ENCODE peak calls at places on chromosome 1, in nine cellular contexts. L is GM23338, O is sigmoid colon, B is AG09309, V is tibial nerve, H is Peyer's patch, G is heart right ventricle, R is Calu3, Q is right atrium auricular region. Z is an unnamed sample.

GRCh38 chr1:7384121-7384520 is 387.0 kb upstream of the VAMP3 start:
- DNase-seq in L (no peak), O (peak), B (no peak), V (no peak), H (peak), G (no peak), R (no peak), Q (peak), Z (no peak)

GRCh38 chr1:227736814-227737432 is 1.7 kb downstream of the SNAP47 start:
- DNase-seq in L (no peak), O (no peak), B (no peak), V (no peak), H (no peak), G (no peak), R (no peak), Q (no peak), Z (no peak)

GRCh38 chr1:6239950-6240768 is 3.8 kb upstream of the HES3 start:
- DNase-seq in L (peak), O (no peak), B (peak), V (no peak), H (no peak), G (no peak), R (no peak), Q (no peak), Z (no peak)

GRCh38 chr1:162141273-162142023 is 72.0 kb downstream of the NOS1AP start:
- DNase-seq in L (no peak), O (no peak), B (peak), V (no peak), H (no peak), G (no peak), R (no peak), Q (no peak), Z (no peak)

GRCh38 chr1:85224734-85225623 is 24.2 kb upstream of the SYDE2 start:
- DNase-seq in L (peak), O (no peak), B (no peak), V (no peak), H (peak), G (peak), R (peak), Q (no peak), Z (no peak)

GRCh38 chr1:154726903-154727302 is 118.9 kb upstream of the ADAR start:
- DNase-seq in L (peak), O (peak), B (no peak), V (no peak), H (no peak), G (no peak), R (no peak), Q (no peak), Z (no peak)

GRCh38 chr1:167439301-167439988 is 78.9 kb downstream of the CD247 start:
- DNase-seq in L (peak), O (no peak), B (no peak), V (no peak), H (peak), G (peak), R (peak), Q (peak), Z (peak)

GRCh38 chr1:110610084-110610483 is 3.9 kb upstream of the KCNA2 start:
- DNase-seq in L (no peak), O (no peak), B (no peak), V (no peak), H (no peak), G (no peak), R (no peak), Q (no peak), Z (no peak)

GRCh38 chr1:20371411-20371810 is 80.7 kb downstream of the VWA5B1 start:
- DNase-seq in L (peak), O (peak), B (no peak), V (no peak), H (no peak), G (no peak), R (peak), Q (no peak), Z (no peak)

DNA sequence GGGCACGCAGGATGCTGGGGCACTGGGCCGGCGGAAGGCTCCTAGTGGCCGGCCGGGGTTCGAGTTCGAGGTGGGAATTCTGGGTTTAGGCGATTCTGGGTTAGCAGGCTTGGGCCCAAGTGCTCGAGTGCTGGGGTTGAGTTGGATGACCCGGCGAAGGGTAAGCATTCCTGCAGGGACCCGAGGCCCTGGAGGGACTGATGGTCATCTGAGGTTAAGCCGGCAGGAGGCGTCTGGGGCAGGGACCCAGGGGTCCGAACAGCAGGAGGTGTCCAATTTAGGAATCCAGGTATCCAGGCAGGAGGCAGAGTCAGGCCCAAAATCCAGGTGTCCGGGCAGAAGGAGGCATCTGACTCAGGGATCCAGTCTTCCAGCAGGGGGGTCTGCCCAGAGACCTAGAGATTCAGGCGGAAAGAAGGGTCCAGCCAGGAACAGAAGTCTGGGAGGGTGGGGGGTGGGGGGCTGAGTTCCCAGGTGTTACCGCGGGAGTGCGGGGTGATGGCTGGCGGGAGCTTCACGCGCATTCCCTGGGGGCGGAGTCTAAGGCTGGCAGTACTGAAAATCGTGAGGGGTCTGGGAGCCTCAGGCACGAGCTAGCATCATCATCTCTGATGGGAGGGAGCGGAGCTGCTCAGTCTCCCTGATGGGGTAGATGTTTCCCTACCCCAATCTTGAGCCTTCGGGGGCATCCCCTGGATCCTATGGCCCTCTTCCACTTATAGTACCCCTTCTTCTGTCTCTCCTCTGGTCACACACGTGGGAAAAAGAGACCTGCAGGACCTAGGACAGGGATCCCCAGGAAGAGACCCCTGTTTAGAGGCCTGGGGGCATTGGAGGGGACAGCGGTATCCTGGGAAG is 585 bp downstream of the GPR3 start:
- DNase-seq in L (peak), O (no peak), B (no peak), V (no peak), H (no peak), G (no peak), R (peak), Q (no peak), Z (no peak)
- TF ChIP-seq CTCF in L (peak), O (no peak), B (peak), V (no peak), H (no peak), G (no peak), R (no peak), Q (no peak), Z (no peak)

DNA sequence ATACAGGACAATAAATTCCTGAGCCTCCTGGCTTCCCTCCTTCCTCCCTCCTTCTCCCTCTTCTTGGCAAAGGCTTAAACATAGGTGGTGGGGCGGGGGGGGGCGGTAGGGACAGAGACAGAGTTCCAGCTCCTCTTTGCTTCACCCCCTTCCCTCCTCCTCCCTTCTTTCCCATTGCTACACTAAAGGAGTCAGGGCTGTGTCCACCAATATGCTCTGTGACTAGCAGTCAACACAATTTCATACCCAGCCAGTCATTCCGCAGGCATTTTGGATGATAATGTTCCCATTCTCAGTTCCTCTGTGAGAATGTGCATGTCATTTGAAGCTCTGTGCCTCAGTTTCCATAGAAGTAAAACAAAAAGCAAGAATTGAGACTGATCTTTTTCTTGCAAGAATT is 1.7 kb downstream of the LMOD1 start:
- DNase-seq in L (no peak), O (no peak), B (no peak), V (no peak), H (no peak), G (no peak), R (no peak), Q (no peak), Z (no peak)
- TF ChIP-seq CTCF in L (no peak), O (no peak), B (no peak), V (no peak), H (no peak), G (no peak), R (no peak), Q (no peak), Z (no peak)

DNA sequence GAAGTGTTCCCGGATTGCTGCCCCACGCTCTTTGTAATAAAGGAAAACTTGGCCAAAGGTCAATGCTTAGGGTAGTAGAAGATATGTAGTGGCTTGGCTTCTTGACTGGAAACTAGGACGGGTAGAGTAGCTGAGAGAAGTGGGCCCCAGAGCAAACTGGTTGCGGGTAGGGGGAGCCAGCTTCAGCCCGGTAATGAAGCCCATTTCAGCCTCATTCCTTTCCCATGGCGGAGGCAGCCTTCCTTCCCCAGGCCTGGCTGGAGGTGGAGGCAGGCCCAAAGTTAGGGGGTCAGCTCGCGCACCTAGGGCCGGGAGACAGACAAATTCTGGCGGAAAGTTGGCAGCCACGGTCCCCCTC is 374 bp upstream of the NEXN start:
- DNase-seq in L (no peak), O (no peak), B (peak), V (no peak), H (peak), G (no peak), R (peak), Q (no peak), Z (peak)
- TF ChIP-seq CTCF in L (no peak), O (no peak), B (peak), V (no peak), H (no peak), G (no peak), R (no peak), Q (no peak), Z (no peak)

GRCh38 chr1:108113496-108113895 is 86.6 kb downstream of the SLC25A24 start:
- DNase-seq in L (no peak), O (no peak), B (peak), V (no peak), H (no peak), G (no peak), R (no peak), Q (no peak), Z (no peak)

GRCh38 chr1:108114026-108114599 is 86.0 kb downstream of the SLC25A24 start:
- DNase-seq in L (peak), O (no peak), B (no peak), V (no peak), H (no peak), G (no peak), R (no peak), Q (no peak), Z (no peak)

GRCh38 chr1:108107658-108108057 is 92.5 kb downstream of the SLC25A24 start:
- DNase-seq in L (no peak), O (no peak), B (peak), V (no peak), H (no peak), G (no peak), R (no peak), Q (no peak), Z (no peak)

GRCh38 chr1:108108119-108108518 is 92.0 kb downstream of the SLC25A24 start:
- DNase-seq in L (no peak), O (no peak), B (no peak), V (no peak), H (no peak), G (no peak), R (no peak), Q (no peak), Z (no peak)

DNA sequence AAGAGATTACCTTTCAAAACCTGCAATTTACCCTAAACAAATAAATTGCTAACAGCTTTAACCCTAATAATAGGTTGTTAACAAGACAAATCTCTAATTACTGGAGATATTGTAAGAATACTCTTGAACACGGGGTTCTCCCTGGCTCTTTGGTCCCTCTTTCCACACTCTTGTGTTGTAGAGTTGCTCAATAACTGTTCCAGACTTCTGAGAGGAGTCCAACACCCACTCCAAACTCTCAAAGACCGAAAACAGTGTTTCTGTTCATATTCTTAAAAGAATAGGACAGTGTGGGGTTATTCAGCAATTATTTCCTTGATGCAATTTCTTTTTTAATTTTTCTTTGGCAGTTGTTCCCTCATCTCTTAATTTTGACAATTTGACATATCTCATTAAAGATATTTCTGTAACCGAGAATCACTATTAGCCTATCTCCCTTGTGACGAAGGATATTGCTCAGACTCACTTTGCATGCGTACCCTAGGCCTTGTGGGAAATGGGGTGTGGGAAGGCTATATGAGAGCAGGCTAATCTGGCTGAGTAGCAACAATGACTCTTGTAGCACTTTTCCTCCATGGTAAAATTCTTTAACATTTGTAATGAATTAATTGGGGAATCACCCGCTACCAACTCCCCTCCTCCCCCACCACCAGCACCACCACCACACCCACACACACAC is 90.7 kb downstream of the SLC25A24 start:
- DNase-seq in L (no peak), O (no peak), B (no peak), V (no peak), H (no peak), G (no peak), R (no peak), Q (no peak), Z (no peak)
- TF ChIP-seq CTCF in L (no peak), O (no peak), B (no peak), V (no peak), H (no peak), G (no peak), R (no peak), Q (no peak), Z (no peak)